ENCODE peak calls at places on chromosomes 16 and 17, in seven cellular contexts. One of them, this sample, is unnamed.

GRCh38 chr17:73267648-73268537 is 6.2 kb upstream of the CPSF4L start:
- DNase-seq in right lobe of liver: no peak
- DNase-seq in tibial nerve: no peak
- DNase-seq in body of pancreas: no peak
- DNase-seq in heart left ventricle: no peak
- DNase-seq in uterus: no peak
- DNase-seq in breast epithelium: no peak
- DNase-seq in this sample: no peak

GRCh38 chr16:79994413-79994812 is 393.9 kb upstream of the MAF start:
- DNase-seq in uterus: no peak
- DNase-seq in body of pancreas: no peak
- DNase-seq in right lobe of liver: no peak
- DNase-seq in tibial nerve: no peak
- DNase-seq in breast epithelium: no peak
- DNase-seq in heart left ventricle: no peak
- DNase-seq in this sample: no peak

GRCh38 chr17:50186661-50187402 is 14.6 kb downstream of the COL1A1 start:
- DNase-seq in breast epithelium: no peak
- DNase-seq in tibial nerve: no peak
- DNase-seq in heart left ventricle: no peak
- DNase-seq in right lobe of liver: no peak
- DNase-seq in body of pancreas: no peak
- DNase-seq in uterus: no peak
- DNase-seq in this sample: no peak

GRCh38 chr17:35784895-35785294 is 10.5 kb downstream of the MMP28 start:
- DNase-seq in heart left ventricle: no peak
- DNase-seq in tibial nerve: no peak
- DNase-seq in body of pancreas: no peak
- DNase-seq in right lobe of liver: no peak
- DNase-seq in breast epithelium: no peak
- DNase-seq in uterus: no peak
- DNase-seq in this sample: no peak

GRCh38 chr16:74606521-74607309 is at the start of gene GLG1:
- DNase-seq in right lobe of liver: peak; percentile 96
- DNase-seq in body of pancreas: peak; percentile 91
- DNase-seq in tibial nerve: peak; percentile 83
- DNase-seq in breast epithelium: peak; percentile 78
- DNase-seq in uterus: peak; percentile 86
- DNase-seq in heart left ventricle: peak; percentile 95
- DNase-seq in this sample: peak; percentile 91

GRCh38 chr17:42675984-42676423 is 790 bp downstream of the PLEKHH3 start:
- DNase-seq in uterus: peak; percentile 54
- DNase-seq in right lobe of liver: peak; percentile 65
- DNase-seq in body of pancreas: peak; percentile 66
- DNase-seq in tibial nerve: no peak
- DNase-seq in heart left ventricle: peak; percentile 72
- DNase-seq in breast epithelium: peak; percentile 75
- DNase-seq in this sample: peak; percentile 69

GRCh38 chr17:81287155-81287554 is 8.0 kb downstream of the SLC38A10 start:
- DNase-seq in body of pancreas: no peak
- DNase-seq in right lobe of liver: no peak
- DNase-seq in breast epithelium: no peak
- DNase-seq in tibial nerve: no peak
- DNase-seq in uterus: no peak
- DNase-seq in heart left ventricle: no peak
- DNase-seq in this sample: no peak

GRCh38 chr17:74569001-74569391 is 1.7 kb upstream of the CD300H start:
- DNase-seq in body of pancreas: no peak
- DNase-seq in right lobe of liver: no peak
- DNase-seq in heart left ventricle: no peak
- DNase-seq in breast epithelium: no peak
- DNase-seq in tibial nerve: no peak
- DNase-seq in uterus: no peak
- DNase-seq in this sample: no peak

GRCh38 chr17:81934850-81935708 is 2.0 kb downstream of the PYCR1 start:
- DNase-seq in breast epithelium: no peak
- DNase-seq in heart left ventricle: no peak
- DNase-seq in tibial nerve: no peak
- DNase-seq in right lobe of liver: no peak
- DNase-seq in uterus: no peak
- DNase-seq in body of pancreas: no peak
- DNase-seq in this sample: no peak

GRCh38 chr17:2218426-2218825 is 85.2 kb downstream of the SMG6 start:
- DNase-seq in breast epithelium: no peak
- DNase-seq in tibial nerve: no peak
- DNase-seq in right lobe of liver: no peak
- DNase-seq in uterus: no peak
- DNase-seq in heart left ventricle: no peak
- DNase-seq in body of pancreas: no peak
- DNase-seq in this sample: no peak

GRCh38 chr17:83109793-83110645 is 30.6 kb downstream of the METRNL start:
- DNase-seq in right lobe of liver: peak; percentile 61
- DNase-seq in uterus: peak; percentile 87
- DNase-seq in breast epithelium: peak; percentile 96
- DNase-seq in body of pancreas: peak; percentile 92
- DNase-seq in tibial nerve: peak; percentile 93
- DNase-seq in heart left ventricle: peak; percentile 94
- DNase-seq in this sample: peak; percentile 62

GRCh38 chr17:3959295-3959899 is 4.8 kb downstream of the ATP2A3 start:
- DNase-seq in body of pancreas: peak; percentile 56
- DNase-seq in tibial nerve: no peak
- DNase-seq in heart left ventricle: no peak
- DNase-seq in breast epithelium: no peak
- DNase-seq in right lobe of liver: no peak
- DNase-seq in uterus: no peak
- DNase-seq in this sample: peak; percentile 54

DNA sequence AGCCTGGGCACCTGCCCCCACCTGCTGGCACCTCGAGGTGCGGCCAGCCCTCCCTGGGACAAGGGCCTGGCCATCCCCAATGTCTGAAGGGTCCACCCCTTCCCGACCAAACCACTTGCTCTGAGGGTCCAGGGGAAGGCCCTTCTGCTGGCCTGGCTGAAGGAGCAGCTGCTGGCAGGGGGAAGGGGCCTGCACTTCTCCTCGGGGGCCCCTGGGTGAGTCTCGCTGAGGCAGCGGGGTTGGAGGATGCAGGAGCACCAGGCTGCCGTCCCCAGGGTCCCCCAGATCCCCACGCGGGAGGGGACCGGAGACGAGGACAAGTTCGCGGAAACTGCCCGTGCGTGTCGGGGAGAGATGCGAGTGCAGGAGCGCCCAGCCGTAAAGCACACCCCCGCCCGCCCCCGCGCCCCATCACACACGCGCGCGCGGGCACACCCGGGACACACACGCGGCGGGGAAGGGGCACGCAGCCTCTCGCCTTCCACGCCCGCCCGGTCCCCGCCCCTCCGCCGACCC is 725 bp upstream of the CACNA1H start:
- DNase-seq in uterus: peak; percentile 57
- DNase-seq in right lobe of liver: no peak
- DNase-seq in breast epithelium: no peak
- DNase-seq in tibial nerve: no peak
- DNase-seq in body of pancreas: no peak
- DNase-seq in heart left ventricle: peak; percentile 50
- DNase-seq in this sample: no peak
- TF ChIP-seq POLR2A in uterus: no peak
- TF ChIP-seq POLR2A in right lobe of liver: no peak
- TF ChIP-seq POLR2A in breast epithelium: no peak
- TF ChIP-seq POLR2A in tibial nerve: no peak
- TF ChIP-seq POLR2A in body of pancreas: no peak
- TF ChIP-seq POLR2A in heart left ventricle: no peak
- TF ChIP-seq POLR2A in this sample: no peak

DNA sequence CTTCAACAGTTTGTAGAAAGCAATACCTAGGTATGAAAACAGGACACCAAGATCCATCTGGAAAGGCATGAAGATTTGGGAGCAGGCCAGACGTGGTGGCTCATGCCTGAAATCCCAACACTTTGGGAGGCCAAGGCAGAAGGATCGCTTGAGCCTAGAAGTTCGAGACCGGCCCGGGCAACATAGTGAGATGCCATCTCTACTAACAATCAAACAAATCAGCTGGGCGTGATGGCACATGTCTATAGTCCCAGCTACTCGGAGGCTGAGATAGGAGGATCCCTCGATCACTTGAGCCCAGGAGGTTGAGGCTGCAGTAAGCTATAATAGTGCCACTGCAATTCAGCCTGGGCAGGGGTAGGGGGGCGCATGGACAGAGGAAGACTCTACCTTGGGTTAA is 20.3 kb downstream of the LITAF start:
- DNase-seq in breast epithelium: no peak
- DNase-seq in tibial nerve: no peak
- DNase-seq in right lobe of liver: no peak
- DNase-seq in uterus: no peak
- DNase-seq in heart left ventricle: no peak
- DNase-seq in body of pancreas: no peak
- DNase-seq in this sample: no peak
- TF ChIP-seq POLR2A in breast epithelium: no peak
- TF ChIP-seq POLR2A in tibial nerve: no peak
- TF ChIP-seq POLR2A in right lobe of liver: no peak
- TF ChIP-seq POLR2A in uterus: no peak
- TF ChIP-seq POLR2A in heart left ventricle: no peak
- TF ChIP-seq POLR2A in body of pancreas: no peak
- TF ChIP-seq POLR2A in this sample: no peak

DNA sequence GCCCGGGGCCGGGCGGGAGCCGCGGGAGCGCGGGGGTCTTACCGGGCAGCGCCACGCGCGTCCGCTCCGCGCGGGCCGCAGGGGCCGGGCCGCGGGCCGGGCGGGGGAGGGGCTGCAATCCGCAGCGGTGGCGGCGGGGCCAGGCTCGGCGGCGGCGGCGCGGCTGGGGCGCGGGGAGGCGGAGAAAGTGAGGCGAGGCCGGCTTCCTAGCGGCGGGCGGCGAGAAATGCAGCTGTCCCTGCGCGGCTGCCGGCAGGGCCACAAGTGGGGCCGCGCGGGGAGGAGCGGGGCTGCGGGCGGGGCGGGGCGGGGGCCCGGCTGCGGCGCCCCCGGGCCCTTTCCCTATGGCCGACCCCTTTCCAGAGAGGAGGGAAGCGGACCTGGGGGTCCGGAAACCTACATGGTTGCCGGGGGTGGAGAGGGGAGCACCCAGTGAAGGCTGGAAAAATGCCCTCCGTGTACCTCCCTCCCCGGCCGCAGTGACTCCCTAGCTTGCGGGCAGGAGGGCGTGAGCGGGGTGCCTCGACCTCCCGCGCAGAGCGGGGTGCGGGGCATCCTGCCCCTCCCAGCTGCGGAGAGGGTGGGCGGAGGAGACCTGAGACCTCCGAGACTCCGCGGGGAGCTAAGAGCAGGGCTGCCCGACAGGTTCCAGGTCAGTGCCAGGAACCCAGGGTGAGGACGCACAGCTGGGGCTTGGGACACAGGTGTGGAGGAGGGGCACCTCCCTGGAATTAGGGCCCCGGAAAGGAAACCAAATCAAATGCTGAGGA is at the start of gene CUEDC1:
- DNase-seq in breast epithelium: peak; percentile 55
- DNase-seq in body of pancreas: peak; percentile 82
- DNase-seq in heart left ventricle: peak; percentile 91
- DNase-seq in uterus: peak; percentile 77
- DNase-seq in right lobe of liver: peak; percentile 86
- DNase-seq in tibial nerve: peak; percentile 61
- DNase-seq in this sample: peak; percentile 81
- TF ChIP-seq POLR2A in breast epithelium: no peak
- TF ChIP-seq POLR2A in body of pancreas: peak; percentile 27
- TF ChIP-seq POLR2A in heart left ventricle: peak; percentile 34
- TF ChIP-seq POLR2A in uterus: no peak
- TF ChIP-seq POLR2A in right lobe of liver: no peak
- TF ChIP-seq POLR2A in tibial nerve: no peak
- TF ChIP-seq POLR2A in this sample: no peak

DNA sequence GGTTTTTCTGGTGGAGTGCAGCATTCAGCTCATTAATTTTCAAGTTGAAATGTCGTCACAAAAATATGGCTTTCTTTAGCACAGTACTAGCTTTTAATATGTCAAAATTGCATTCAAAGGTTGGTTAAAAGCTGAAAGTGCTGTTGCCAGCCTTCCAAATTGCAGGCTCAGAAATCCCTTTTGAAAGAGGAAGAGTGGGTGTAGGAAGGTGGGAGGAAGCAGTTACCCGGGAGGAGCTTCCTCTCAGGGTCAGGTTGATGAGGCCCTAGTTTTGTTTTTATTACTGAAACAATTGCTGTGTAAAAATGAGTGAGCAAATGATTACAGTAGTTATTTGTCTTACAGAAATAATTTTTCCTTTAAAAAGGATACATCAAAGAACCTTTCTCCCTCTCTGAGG is 41.4 kb downstream of the SEC14L1 start:
- DNase-seq in tibial nerve: no peak
- DNase-seq in heart left ventricle: no peak
- DNase-seq in right lobe of liver: no peak
- DNase-seq in breast epithelium: no peak
- DNase-seq in body of pancreas: no peak
- DNase-seq in uterus: no peak
- DNase-seq in this sample: no peak
- TF ChIP-seq POLR2A in tibial nerve: no peak
- TF ChIP-seq POLR2A in heart left ventricle: no peak
- TF ChIP-seq POLR2A in right lobe of liver: no peak
- TF ChIP-seq POLR2A in breast epithelium: no peak
- TF ChIP-seq POLR2A in body of pancreas: no peak
- TF ChIP-seq POLR2A in uterus: no peak
- TF ChIP-seq POLR2A in this sample: no peak

DNA sequence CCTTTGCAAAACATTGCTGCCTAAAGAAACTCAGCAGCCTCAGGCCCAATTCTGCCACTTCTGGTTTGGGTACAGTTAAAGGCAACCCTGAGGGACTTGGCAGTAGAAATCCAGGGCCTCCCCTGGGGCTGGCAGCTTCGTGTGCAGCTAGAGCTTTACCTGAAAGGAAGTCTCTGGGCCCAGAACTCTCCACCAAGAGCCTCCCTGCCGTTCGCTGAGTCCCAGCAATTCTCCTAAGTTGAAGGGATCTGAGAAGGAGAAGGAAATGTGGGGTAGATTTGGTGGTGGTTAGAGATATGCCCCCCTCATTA is 27.7 kb downstream of the STH start:
- DNase-seq in body of pancreas: no peak
- DNase-seq in right lobe of liver: no peak
- DNase-seq in tibial nerve: no peak
- DNase-seq in heart left ventricle: no peak
- DNase-seq in uterus: no peak
- DNase-seq in breast epithelium: no peak
- DNase-seq in this sample: no peak
- TF ChIP-seq POLR2A in body of pancreas: no peak
- TF ChIP-seq POLR2A in right lobe of liver: no peak
- TF ChIP-seq POLR2A in tibial nerve: no peak
- TF ChIP-seq POLR2A in heart left ventricle: no peak
- TF ChIP-seq POLR2A in uterus: no peak
- TF ChIP-seq POLR2A in breast epithelium: no peak
- TF ChIP-seq POLR2A in this sample: no peak

DNA sequence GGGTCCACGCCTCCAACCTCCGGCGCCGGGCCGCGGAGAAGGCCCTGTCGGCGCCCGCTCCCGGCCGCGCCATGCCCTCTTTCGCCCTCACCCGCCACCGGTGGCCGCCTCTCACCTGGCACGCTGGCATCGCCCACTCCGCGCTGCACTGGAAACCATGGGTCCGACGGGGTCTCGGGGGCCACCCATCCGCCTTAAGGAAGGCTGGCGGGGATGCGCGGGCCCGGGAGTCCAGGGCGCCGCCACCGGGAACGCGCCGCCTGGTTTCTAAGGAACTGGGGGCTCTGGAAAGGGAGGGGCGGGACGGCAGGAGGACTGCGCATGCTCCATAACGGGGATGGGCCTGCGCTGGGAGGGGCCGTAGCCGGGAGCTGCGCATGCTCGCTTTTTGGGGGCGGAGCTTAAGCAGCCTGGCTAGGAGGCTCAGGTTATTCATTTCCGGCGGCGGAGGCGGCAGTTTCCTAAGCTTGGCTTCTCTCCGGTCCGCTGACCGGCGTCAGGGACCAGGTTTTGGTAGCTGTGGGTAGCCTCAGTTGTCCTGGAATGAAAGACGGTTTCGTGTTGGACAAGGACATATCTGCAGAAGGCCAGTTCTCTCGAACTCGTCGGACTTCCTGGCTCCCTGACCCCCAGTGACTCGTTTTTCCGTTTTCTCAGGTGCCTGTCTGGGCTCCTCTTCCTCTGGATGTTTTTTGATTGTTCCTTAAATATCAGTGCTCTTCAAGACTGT is at the start of gene GFOD2:
- DNase-seq in tibial nerve: peak; percentile 91
- DNase-seq in right lobe of liver: peak; percentile 99
- DNase-seq in heart left ventricle: peak; percentile 97
- DNase-seq in body of pancreas: peak; percentile 96
- DNase-seq in breast epithelium: peak; percentile 90
- DNase-seq in uterus: peak; percentile 97
- DNase-seq in this sample: peak; percentile 97
- TF ChIP-seq POLR2A in tibial nerve: peak; percentile 93
- TF ChIP-seq POLR2A in right lobe of liver: peak; percentile 91
- TF ChIP-seq POLR2A in heart left ventricle: peak; percentile 94
- TF ChIP-seq POLR2A in body of pancreas: peak; percentile 46
- TF ChIP-seq POLR2A in breast epithelium: peak; percentile 39
- TF ChIP-seq POLR2A in uterus: peak; percentile 73
- TF ChIP-seq POLR2A in this sample: peak; percentile 79